ENCODE peak calls at places on chromosomes 6 and 20, in nine cellular contexts. D is AG09309; C is psoas muscle; T is GM12865; G is CD4-positive, CD25-positive, alpha-beta regulatory T cell; Q is brain microvascular endothelial cell; N is sigmoid colon; M is CD8-positive, alpha-beta memory T cell; J is HFF-Myc. X is an unnamed sample.

GRCh38 chr6:88749849-88750248 is 213.6 kb downstream of the RNGTT start:
- DNase-seq in D (no peak), M (no peak), T (no peak), J (no peak), N (no peak), G (no peak), Q (no peak), C (no peak), X (no peak)

GRCh38 chr6:144782634-144783033 is 497.5 kb downstream of the UTRN start:
- DNase-seq in T (no peak), D (no peak), N (no peak), J (no peak), M (no peak), C (no peak), G (no peak), Q (no peak), X (no peak)

GRCh38 chr6:168865-169455 is 123.3 kb upstream of the DUSP22 start:
- DNase-seq in Q (no peak), M (no peak), T (peak), J (no peak), C (no peak), G (peak), N (no peak), D (peak), X (peak)

GRCh38 chr6:73637404-73637803 is 16.4 kb downstream of the SLC17A5 start:
- DNase-seq in D (no peak), G (no peak), C (no peak), M (no peak), Q (no peak), J (no peak), T (no peak), N (no peak), X (no peak)

GRCh38 chr6:142845624-142846458 is 99.1 kb downstream of the HIVEP2 start:
- DNase-seq in D (peak), T (peak), C (peak), M (peak), N (peak), J (peak), G (peak), Q (peak), X (no peak)

GRCh38 chr6:6616670-6617069 is 28.1 kb downstream of the LY86 start:
- DNase-seq in J (no peak), C (no peak), N (no peak), M (no peak), G (no peak), D (no peak), T (no peak), Q (no peak), X (peak)

GRCh38 chr6:154766993-154767392 is 33.8 kb downstream of the SCAF8 start:
- DNase-seq in Q (no peak), J (no peak), T (no peak), N (no peak), M (no peak), D (no peak), C (no peak), G (no peak), X (no peak)

GRCh38 chr6:137637161-137637560 is 143.0 kb upstream of the OLIG3 start:
- DNase-seq in G (no peak), D (peak), C (no peak), Q (peak), N (no peak), J (peak), T (peak), M (no peak), X (no peak)

GRCh38 chr20:38635721-38636285 is 34.2 kb downstream of the ARHGAP40 start:
- DNase-seq in T (peak), M (no peak), G (no peak), D (no peak), N (no peak), C (no peak), Q (peak), J (no peak), X (peak)

GRCh38 chr6:2164481-2164880 is 80.9 kb downstream of the GMDS start:
- DNase-seq in J (no peak), C (no peak), M (no peak), T (no peak), Q (no peak), D (no peak), N (no peak), G (no peak), X (no peak)

GRCh38 chr20:44589522-44589921 is 7.1 kb downstream of the PKIG start:
- DNase-seq in Q (no peak), M (no peak), D (no peak), G (no peak), J (no peak), N (no peak), T (no peak), C (no peak), X (no peak)

GRCh38 chr6:139472341-139473038 is 98.0 kb upstream of the CITED2 start:
- DNase-seq in Q (no peak), M (no peak), G (no peak), J (no peak), T (no peak), D (no peak), N (no peak), C (no peak), X (no peak)

GRCh38 chr6:34391711-34392496 is 565 bp downstream of the NUDT3 start:
- DNase-seq in N (peak), Q (peak), T (peak), C (peak), D (no peak), J (no peak), M (peak), G (peak), X (peak)

GRCh38 chr6:36202101-36202500 is 5.6 kb downstream of the BRPF3 start:
- DNase-seq in G (no peak), T (no peak), Q (no peak), J (no peak), D (no peak), N (no peak), C (no peak), M (no peak), X (no peak)

GRCh38 chr20:50404419-50405234 is 105.6 kb upstream of the PTPN1 start:
- DNase-seq in M (no peak), D (no peak), G (no peak), C (no peak), N (no peak), Q (no peak), T (no peak), J (no peak), X (no peak)

GRCh38 chr20:32976746-32977145 is 27.5 kb downstream of the SUN5 start:
- DNase-seq in G (peak), T (no peak), D (no peak), M (no peak), C (no peak), Q (no peak), N (no peak), J (no peak), X (peak)

GRCh38 chr6:41584668-41585205 is 38.6 kb downstream of the FOXP4 start:
- DNase-seq in M (no peak), J (no peak), C (no peak), T (no peak), Q (no peak), N (no peak), D (no peak), G (no peak), X (no peak)

GRCh38 chr6:14092861-14093789 is 24.4 kb upstream of the CD83 start:
- DNase-seq in T (no peak), G (no peak), J (no peak), M (no peak), Q (no peak), N (no peak), C (no peak), D (no peak), X (no peak)

GRCh38 chr20:17747431-17747846 is 47.7 kb downstream of the BANF2 start:
- DNase-seq in N (no peak), J (peak), G (no peak), M (no peak), Q (peak), C (peak), D (peak), T (peak), X (no peak)

GRCh38 chr6:8551386-8551785 is 116.0 kb upstream of the SLC35B3 start:
- DNase-seq in J (no peak), M (no peak), T (no peak), Q (no peak), C (no peak), N (no peak), G (no peak), D (no peak), X (no peak)

GRCh38 chr20:1577906-1578305 is 20.4 kb upstream of the SIRPD start:
- DNase-seq in T (no peak), D (no peak), Q (no peak), G (no peak), J (no peak), C (no peak), N (no peak), M (no peak), X (no peak)

GRCh38 chr20:45019027-45019763 is 52.9 kb downstream of the STK4 start:
- DNase-seq in N (no peak), G (no peak), J (no peak), D (no peak), Q (no peak), C (no peak), T (no peak), M (no peak), X (no peak)

GRCh38 chr6:55875420-55875819 is at the start of gene BMP5:
- DNase-seq in T (no peak), N (no peak), Q (no peak), J (no peak), D (no peak), G (no peak), C (no peak), M (no peak), X (no peak)

GRCh38 chr20:61313396-61313795 is 61.3 kb downstream of the CDH4 start:
- DNase-seq in Q (no peak), M (no peak), C (no peak), T (no peak), D (no peak), N (no peak), G (no peak), J (no peak), X (no peak)

GRCh38 chr6:33384581-33385020 is 7.0 kb upstream of the KIFC1 start:
- DNase-seq in D (peak), T (no peak), Q (peak), M (no peak), C (no peak), J (no peak), N (no peak), G (no peak), X (no peak)

GRCh38 chr6:3999800-4000661 is 78.9 kb downstream of the FAM217A start:
- DNase-seq in Q (no peak), D (no peak), M (no peak), G (no peak), T (no peak), N (no peak), J (no peak), C (no peak), X (no peak)

GRCh38 chr6:95599691-95600090 is 22.4 kb downstream of the MANEA start:
- DNase-seq in J (no peak), G (no peak), Q (no peak), N (no peak), T (no peak), C (no peak), M (no peak), D (no peak), X (no peak)

GRCh38 chr6:122696853-122697252 is 82.7 kb upstream of the FABP7 start:
- DNase-seq in D (no peak), C (no peak), G (no peak), T (no peak), M (no peak), J (no peak), N (no peak), Q (peak), X (no peak)

GRCh38 chr6:112431803-112432202 is 84.7 kb downstream of the RFPL4B start:
- DNase-seq in N (no peak), D (no peak), Q (no peak), M (no peak), C (no peak), J (no peak), T (no peak), G (no peak), X (no peak)

GRCh38 chr6:45310118-45310788 is 17.9 kb upstream of the RUNX2 start:
- DNase-seq in Q (no peak), J (no peak), D (no peak), M (peak), C (no peak), T (peak), N (no peak), G (peak), X (peak)

GRCh38 chr20:44447827-44448419 is 27.8 kb upstream of the TTPAL start:
- DNase-seq in Q (no peak), N (no peak), D (no peak), M (no peak), G (no peak), J (no peak), C (no peak), T (peak), X (no peak)

GRCh38 chr6:29552512-29553051 is 7.0 kb downstream of the UBD start:
- DNase-seq in T (peak), M (no peak), N (no peak), C (no peak), D (peak), G (peak), J (peak), Q (peak), X (peak)

GRCh38 chr6:291148-291696 is 1.1 kb upstream of the DUSP22 start:
- DNase-seq in T (peak), C (no peak), G (peak), N (no peak), J (no peak), D (no peak), Q (peak), M (no peak), X (no peak)

GRCh38 chr20:63497138-63497945 is 1.5 kb downstream of the EEF1A2 start:
- DNase-seq in J (no peak), D (no peak), T (no peak), Q (no peak), M (no peak), C (peak), G (no peak), N (peak), X (no peak)

GRCh38 chr20:63496404-63497120 is 2.3 kb downstream of the EEF1A2 start:
- DNase-seq in T (no peak), M (no peak), C (no peak), D (no peak), G (no peak), J (no peak), N (peak), Q (no peak), X (no peak)

GRCh38 chr20:63499333-63499969 is 568 bp upstream of the EEF1A2 start:
- DNase-seq in M (no peak), D (no peak), Q (no peak), N (peak), J (no peak), C (no peak), G (no peak), T (no peak), X (no peak)

GRCh38 chr20:63498950-63499332 is at the start of gene EEF1A2:
- DNase-seq in Q (no peak), G (peak), J (no peak), N (peak), D (no peak), M (peak), T (no peak), C (peak), X (no peak)

DNA sequence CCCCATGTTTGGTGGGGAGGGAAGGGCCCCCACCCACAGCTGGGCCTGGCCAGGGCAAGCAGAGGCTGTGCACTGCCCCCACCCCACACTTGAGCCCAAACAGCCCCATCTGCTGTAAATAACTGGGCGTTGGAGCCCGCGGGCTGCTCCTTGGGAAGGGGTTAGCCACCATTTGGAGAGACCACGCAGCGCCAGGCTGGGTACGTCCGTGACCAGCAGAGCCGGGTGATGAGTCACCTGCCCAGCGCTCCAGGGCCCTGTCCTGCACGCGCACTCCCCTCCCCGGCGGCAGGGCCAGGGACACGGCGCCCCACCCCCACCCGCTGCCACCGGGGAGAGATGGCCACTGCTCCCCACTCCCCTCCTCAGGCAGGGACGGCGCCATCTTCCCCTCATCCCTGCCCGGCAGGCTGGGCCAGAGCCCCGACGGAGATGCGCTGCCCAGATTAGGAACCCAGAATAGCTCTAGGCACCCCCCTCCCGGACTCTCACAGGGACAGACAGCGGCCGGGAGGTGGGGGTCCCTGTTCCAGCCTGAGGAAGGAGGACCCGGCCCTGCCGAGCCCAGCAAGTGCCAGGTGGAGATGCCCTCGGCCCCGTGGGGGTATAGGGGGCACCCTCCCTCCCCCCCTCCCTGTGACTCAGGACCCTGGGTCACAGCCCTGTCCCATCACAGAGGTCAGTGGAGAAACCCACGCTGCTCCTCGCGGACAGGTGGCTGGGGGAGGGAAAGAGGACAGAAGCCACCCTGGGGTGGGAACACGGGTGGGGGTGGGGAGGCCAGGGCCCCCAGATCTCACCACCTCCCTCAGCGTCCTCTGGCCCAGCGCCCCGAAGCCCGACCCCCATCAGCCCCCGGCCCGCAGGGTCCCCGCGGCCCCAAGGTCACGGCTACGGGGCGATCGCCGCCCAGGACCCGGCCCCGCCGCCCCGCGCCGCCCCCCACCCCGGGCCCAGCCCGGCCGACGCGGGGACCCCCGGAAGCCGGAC is 642 bp downstream of the EEF1A2 start:
- DNase-seq in Q (peak), N (peak), M (no peak), G (no peak), D (no peak), C (peak), T (no peak), J (no peak), X (no peak)
- H3K4me3 ChIP-seq in Q (no peak), N (peak), M (no peak), G (no peak), D (no peak), C (peak), T (no peak), J (no peak), X (no peak)

GRCh38 chr20:47774081-47774777 is 11.1 kb downstream of the SULF2 start:
- DNase-seq in Q (no peak), D (no peak), G (no peak), M (no peak), J (no peak), T (no peak), C (no peak), N (no peak), X (no peak)
- H3K4me3 ChIP-seq in Q (no peak), D (no peak), G (no peak), M (no peak), J (no peak), T (no peak), C (no peak), N (no peak), X (no peak)

DNA sequence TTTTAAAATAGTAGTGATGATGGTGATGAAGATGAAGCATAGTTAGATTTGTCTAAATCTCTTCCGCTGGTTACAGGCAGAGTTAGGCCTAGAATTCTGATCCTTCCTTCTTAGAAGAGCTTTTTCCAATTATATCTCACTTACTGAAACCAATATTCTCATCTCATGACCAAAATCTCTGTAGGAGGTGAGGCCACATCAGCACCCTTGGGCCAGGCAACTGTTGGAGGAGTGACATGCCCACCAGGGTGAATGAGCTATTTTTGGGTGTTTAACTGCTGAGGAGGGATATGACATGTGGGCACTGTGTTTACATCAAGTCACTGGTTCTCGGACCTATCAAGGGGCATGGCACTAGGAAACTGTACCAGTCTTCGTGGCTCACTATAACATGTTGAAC is 102.2 kb upstream of the SLC24A3 start:
- DNase-seq in J (no peak), M (no peak), T (no peak), C (no peak), N (no peak), D (no peak), Q (no peak), G (no peak), X (no peak)
- H3K4me3 ChIP-seq in J (no peak), M (no peak), T (no peak), C (no peak), N (no peak), D (no peak), Q (no peak), G (no peak), X (no peak)

DNA sequence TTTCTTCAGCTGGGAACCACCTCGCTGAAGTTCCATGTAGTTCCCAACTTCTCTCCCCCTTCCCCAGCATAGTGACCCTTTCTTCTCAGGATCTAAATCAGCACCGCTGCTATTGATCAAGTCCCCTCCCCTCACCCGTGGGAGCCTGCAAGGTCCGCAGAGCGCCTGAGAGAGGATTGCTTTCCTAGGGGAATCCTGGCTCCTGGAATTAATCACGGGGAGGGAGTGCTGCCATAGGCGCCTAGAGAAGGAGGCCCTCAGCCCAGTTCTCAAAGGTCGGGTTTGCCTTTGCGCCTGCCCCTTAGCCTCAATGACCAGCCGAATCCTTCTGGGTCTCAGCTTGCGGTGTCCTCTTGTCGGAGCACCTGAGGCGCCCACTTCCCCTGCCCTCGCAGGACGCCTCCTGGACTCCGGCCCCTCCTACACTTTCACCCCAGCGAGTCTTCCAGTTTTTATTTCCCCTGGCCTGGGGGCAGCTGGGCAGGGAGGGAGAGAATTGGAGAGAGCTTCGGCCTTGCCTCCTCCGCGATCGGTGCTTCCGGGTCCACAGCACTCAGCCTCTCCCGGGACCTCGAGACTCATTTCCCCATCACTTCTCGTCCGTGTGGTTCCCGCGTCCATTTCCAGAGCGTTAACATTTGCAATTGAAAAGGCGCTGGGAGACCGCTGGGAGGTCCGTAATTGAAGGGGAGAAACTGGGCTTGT is 3.1 kb upstream of the NKX2-2 start:
- DNase-seq in N (no peak), Q (no peak), G (no peak), D (no peak), M (no peak), J (no peak), C (no peak), T (no peak), X (no peak)
- H3K4me3 ChIP-seq in N (no peak), Q (no peak), G (no peak), D (no peak), M (no peak), J (no peak), C (no peak), T (no peak), X (no peak)

GRCh38 chr20:24303393-24303792 is 166.0 kb upstream of the SYNDIG1 start:
- DNase-seq in D (no peak), T (no peak), J (no peak), Q (no peak), C (no peak), N (no peak), G (peak), M (no peak), X (no peak)
- H3K4me3 ChIP-seq in D (no peak), T (no peak), J (no peak), Q (no peak), C (no peak), N (no peak), G (no peak), M (no peak), X (no peak)

DNA sequence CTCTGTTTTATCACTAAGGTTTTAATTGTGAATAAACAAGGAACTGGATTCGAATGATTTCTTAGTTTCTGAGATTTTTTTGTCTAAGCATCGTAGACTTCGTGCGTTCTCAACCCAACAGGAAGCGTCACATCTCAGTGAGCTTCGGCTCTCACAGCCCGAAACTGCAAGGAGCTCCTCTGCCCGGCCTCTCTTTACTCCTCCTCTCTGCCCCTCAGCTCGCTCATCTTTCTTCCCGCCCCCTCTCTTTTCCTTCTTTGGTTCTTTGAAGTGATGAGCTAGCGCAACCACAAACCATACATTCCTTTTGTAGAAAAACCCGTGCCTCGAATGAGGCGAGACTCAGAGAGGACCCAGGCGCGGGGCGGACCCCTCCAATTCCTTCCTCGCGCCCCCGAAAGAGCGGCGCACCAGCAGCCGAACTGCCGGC is 480 bp upstream of the NT5E start:
- DNase-seq in Q (peak), C (peak), J (no peak), D (peak), N (peak), T (peak), G (peak), M (no peak), X (peak)
- H3K4me3 ChIP-seq in Q (peak), C (peak), J (peak), D (peak), N (peak), T (peak), G (no peak), M (peak), X (peak)